ENCODE peak calls at places on chromosomes 7 and 10, in six cellular contexts. One of them, this sample, is unnamed.
A peak's percentile ranks its signal among the peaks of the same experiment; 100 is the strongest.

GRCh38 chr10:75868601-75869000 is 437.2 kb downstream of the LRMDA start:
- DNase-seq in GM12892: no peak
- DNase-seq in endothelial cell: no peak
- DNase-seq in activated CD8-positive, alpha-beta memory T cell treated with anti-CD3 and anti-CD28 coated beads for 48 hours: no peak
- DNase-seq in iPS-NIHi11: no peak
- DNase-seq in H54: no peak
- DNase-seq in this sample: no peak

GRCh38 chr7:33671521-33672262 is 233.6 kb upstream of the BMPER start:
- DNase-seq in activated CD8-positive, alpha-beta memory T cell treated with anti-CD3 and anti-CD28 coated beads for 48 hours: no peak
- DNase-seq in GM12892: no peak
- DNase-seq in iPS-NIHi11: no peak
- DNase-seq in endothelial cell: no peak
- DNase-seq in H54: no peak
- DNase-seq in this sample: no peak

GRCh38 chr10:45380903-45381610 is 7.0 kb downstream of the ALOX5 start:
- DNase-seq in H54: no peak
- DNase-seq in activated CD8-positive, alpha-beta memory T cell treated with anti-CD3 and anti-CD28 coated beads for 48 hours: no peak
- DNase-seq in endothelial cell: no peak
- DNase-seq in iPS-NIHi11: no peak
- DNase-seq in GM12892: no peak
- DNase-seq in this sample: no peak

GRCh38 chr7:65430344-65431186 is 56.9 kb downstream of the ZNF92 start:
- DNase-seq in H54: no peak
- DNase-seq in endothelial cell: no peak
- DNase-seq in GM12892: no peak
- DNase-seq in activated CD8-positive, alpha-beta memory T cell treated with anti-CD3 and anti-CD28 coated beads for 48 hours: no peak
- DNase-seq in iPS-NIHi11: no peak
- DNase-seq in this sample: no peak

GRCh38 chr10:5588603-5589002 is 63.8 kb downstream of the CALML3 start:
- DNase-seq in iPS-NIHi11: no peak
- DNase-seq in H54: no peak
- DNase-seq in endothelial cell: no peak
- DNase-seq in GM12892: no peak
- DNase-seq in activated CD8-positive, alpha-beta memory T cell treated with anti-CD3 and anti-CD28 coated beads for 48 hours: no peak
- DNase-seq in this sample: no peak

GRCh38 chr7:116434820-116435341 is 64.7 kb upstream of the CAV2 start:
- DNase-seq in iPS-NIHi11: no peak
- DNase-seq in GM12892: no peak
- DNase-seq in H54: no peak
- DNase-seq in endothelial cell: no peak
- DNase-seq in activated CD8-positive, alpha-beta memory T cell treated with anti-CD3 and anti-CD28 coated beads for 48 hours: no peak
- DNase-seq in this sample: no peak

GRCh38 chr10:23826399-23826798 is 382.5 kb upstream of the KIAA1217 start:
- DNase-seq in GM12892: no peak
- DNase-seq in endothelial cell: peak; percentile 65
- DNase-seq in iPS-NIHi11: peak; percentile 75
- DNase-seq in activated CD8-positive, alpha-beta memory T cell treated with anti-CD3 and anti-CD28 coated beads for 48 hours: no peak
- DNase-seq in H54: peak; percentile 1
- DNase-seq in this sample: peak; percentile 18

GRCh38 chr7:133583545-133584171 is 330.8 kb downstream of the EXOC4 start:
- DNase-seq in endothelial cell: no peak
- DNase-seq in iPS-NIHi11: no peak
- DNase-seq in GM12892: no peak
- DNase-seq in activated CD8-positive, alpha-beta memory T cell treated with anti-CD3 and anti-CD28 coated beads for 48 hours: no peak
- DNase-seq in H54: no peak
- DNase-seq in this sample: no peak